ENCODE peak calls at places on chromosomes 2 and 18, in eight cellular contexts. One of them, this sample, is unnamed.

GRCh38 chr2:26299488-26300092 is 46.4 kb upstream of the SELENOI start:
- DNase-seq in amniotic stem cell: no peak
- DNase-seq in NCI-H748 treated with DMSO at 0.1 percent for 48 hours: no peak
- DNase-seq in lower leg skin: no peak
- DNase-seq in central memory CD8-positive, alpha-beta T cell: no peak
- DNase-seq in uterus: peak; percentile 37
- DNase-seq in ACHN: peak; percentile 70
- DNase-seq in SW 1271: no peak
- DNase-seq in this sample: peak; percentile 81

GRCh38 chr2:191311627-191312026 is 66.4 kb downstream of the MYO1B start:
- DNase-seq in amniotic stem cell: no peak
- DNase-seq in NCI-H748 treated with DMSO at 0.1 percent for 48 hours: no peak
- DNase-seq in lower leg skin: no peak
- DNase-seq in central memory CD8-positive, alpha-beta T cell: no peak
- DNase-seq in uterus: no peak
- DNase-seq in ACHN: peak; percentile 93
- DNase-seq in SW 1271: peak; percentile 57
- DNase-seq in this sample: no peak

GRCh38 chr2:46075848-46076247 is 221.4 kb upstream of the EPAS1 start:
- DNase-seq in amniotic stem cell: no peak
- DNase-seq in NCI-H748 treated with DMSO at 0.1 percent for 48 hours: no peak
- DNase-seq in lower leg skin: no peak
- DNase-seq in central memory CD8-positive, alpha-beta T cell: no peak
- DNase-seq in uterus: no peak
- DNase-seq in ACHN: peak; percentile 51
- DNase-seq in SW 1271: no peak
- DNase-seq in this sample: no peak

GRCh38 chr2:45912109-45912508 is 260.6 kb downstream of the PRKCE start:
- DNase-seq in amniotic stem cell: no peak
- DNase-seq in NCI-H748 treated with DMSO at 0.1 percent for 48 hours: no peak
- DNase-seq in lower leg skin: no peak
- DNase-seq in central memory CD8-positive, alpha-beta T cell: no peak
- DNase-seq in uterus: no peak
- DNase-seq in ACHN: no peak
- DNase-seq in SW 1271: no peak
- DNase-seq in this sample: no peak

GRCh38 chr2:131521961-131522781 is 5.5 kb upstream of the CCDC74A start:
- DNase-seq in amniotic stem cell: no peak
- DNase-seq in NCI-H748 treated with DMSO at 0.1 percent for 48 hours: no peak
- DNase-seq in lower leg skin: peak; percentile 82
- DNase-seq in central memory CD8-positive, alpha-beta T cell: no peak
- DNase-seq in uterus: no peak
- DNase-seq in ACHN: no peak
- DNase-seq in SW 1271: no peak
- DNase-seq in this sample: no peak

GRCh38 chr2:200765139-200765951 is 46.4 kb upstream of the BZW1 start:
- DNase-seq in amniotic stem cell: peak; percentile 66
- DNase-seq in NCI-H748 treated with DMSO at 0.1 percent for 48 hours: no peak
- DNase-seq in lower leg skin: no peak
- DNase-seq in central memory CD8-positive, alpha-beta T cell: no peak
- DNase-seq in uterus: no peak
- DNase-seq in ACHN: peak; percentile 93
- DNase-seq in SW 1271: peak; percentile 94
- DNase-seq in this sample: no peak

GRCh38 chr2:102284611-102285010 is 26.8 kb upstream of the IL1RL1 start:
- DNase-seq in amniotic stem cell: no peak
- DNase-seq in NCI-H748 treated with DMSO at 0.1 percent for 48 hours: no peak
- DNase-seq in lower leg skin: no peak
- DNase-seq in central memory CD8-positive, alpha-beta T cell: no peak
- DNase-seq in uterus: no peak
- DNase-seq in ACHN: no peak
- DNase-seq in SW 1271: no peak
- DNase-seq in this sample: no peak

GRCh38 chr2:204277226-204277625 is 268.0 kb upstream of the PARD3B start:
- DNase-seq in amniotic stem cell: no peak
- DNase-seq in NCI-H748 treated with DMSO at 0.1 percent for 48 hours: no peak
- DNase-seq in lower leg skin: no peak
- DNase-seq in central memory CD8-positive, alpha-beta T cell: no peak
- DNase-seq in uterus: no peak
- DNase-seq in ACHN: no peak
- DNase-seq in SW 1271: no peak
- DNase-seq in this sample: no peak

GRCh38 chr2:232628466-232629200 is 4.8 kb upstream of the EFHD1 start:
- DNase-seq in amniotic stem cell: no peak
- DNase-seq in NCI-H748 treated with DMSO at 0.1 percent for 48 hours: no peak
- DNase-seq in lower leg skin: no peak
- DNase-seq in central memory CD8-positive, alpha-beta T cell: no peak
- DNase-seq in uterus: peak; percentile 87
- DNase-seq in ACHN: no peak
- DNase-seq in SW 1271: no peak
- DNase-seq in this sample: no peak

GRCh38 chr2:143524001-143524608 is 394.9 kb downstream of the ARHGAP15 start:
- DNase-seq in amniotic stem cell: no peak
- DNase-seq in NCI-H748 treated with DMSO at 0.1 percent for 48 hours: no peak
- DNase-seq in lower leg skin: no peak
- DNase-seq in central memory CD8-positive, alpha-beta T cell: no peak
- DNase-seq in uterus: no peak
- DNase-seq in ACHN: no peak
- DNase-seq in SW 1271: no peak
- DNase-seq in this sample: no peak

GRCh38 chr18:25229080-25229479 is 122.9 kb downstream of the ZNF521 start:
- DNase-seq in amniotic stem cell: no peak
- DNase-seq in NCI-H748 treated with DMSO at 0.1 percent for 48 hours: peak; percentile 18
- DNase-seq in lower leg skin: no peak
- DNase-seq in central memory CD8-positive, alpha-beta T cell: no peak
- DNase-seq in uterus: no peak
- DNase-seq in ACHN: no peak
- DNase-seq in SW 1271: no peak
- DNase-seq in this sample: peak; percentile 32

GRCh38 chr2:81324046-81324445 is 1019.5 kb upstream of the LRRTM1 start:
- DNase-seq in amniotic stem cell: no peak
- DNase-seq in NCI-H748 treated with DMSO at 0.1 percent for 48 hours: no peak
- DNase-seq in lower leg skin: no peak
- DNase-seq in central memory CD8-positive, alpha-beta T cell: no peak
- DNase-seq in uterus: no peak
- DNase-seq in ACHN: peak; percentile 48
- DNase-seq in SW 1271: peak; percentile 31
- DNase-seq in this sample: no peak

GRCh38 chr2:112005391-112006075 is 49.5 kb upstream of the TMEM87B start:
- DNase-seq in amniotic stem cell: no peak
- DNase-seq in NCI-H748 treated with DMSO at 0.1 percent for 48 hours: no peak
- DNase-seq in lower leg skin: no peak
- DNase-seq in central memory CD8-positive, alpha-beta T cell: no peak
- DNase-seq in uterus: no peak
- DNase-seq in ACHN: no peak
- DNase-seq in SW 1271: no peak
- DNase-seq in this sample: no peak

GRCh38 chr2:174263989-174264388 is 15.7 kb upstream of the OLA1 start:
- DNase-seq in amniotic stem cell: no peak
- DNase-seq in NCI-H748 treated with DMSO at 0.1 percent for 48 hours: no peak
- DNase-seq in lower leg skin: no peak
- DNase-seq in central memory CD8-positive, alpha-beta T cell: no peak
- DNase-seq in uterus: no peak
- DNase-seq in ACHN: peak; percentile 80
- DNase-seq in SW 1271: peak; percentile 90
- DNase-seq in this sample: no peak

GRCh38 chr2:237458519-237458918 is 28.5 kb upstream of the MLPH start:
- DNase-seq in amniotic stem cell: no peak
- DNase-seq in NCI-H748 treated with DMSO at 0.1 percent for 48 hours: no peak
- DNase-seq in lower leg skin: no peak
- DNase-seq in central memory CD8-positive, alpha-beta T cell: no peak
- DNase-seq in uterus: no peak
- DNase-seq in ACHN: no peak
- DNase-seq in SW 1271: no peak
- DNase-seq in this sample: no peak

GRCh38 chr2:151973901-151974199 is 125.0 kb downstream of the CACNB4 start:
- DNase-seq in amniotic stem cell: no peak
- DNase-seq in NCI-H748 treated with DMSO at 0.1 percent for 48 hours: peak; percentile 21
- DNase-seq in lower leg skin: no peak
- DNase-seq in central memory CD8-positive, alpha-beta T cell: no peak
- DNase-seq in uterus: peak; percentile 27
- DNase-seq in ACHN: no peak
- DNase-seq in SW 1271: no peak
- DNase-seq in this sample: no peak

GRCh38 chr2:98704499-98705332 is 26.2 kb downstream of the MGAT4A start:
- DNase-seq in amniotic stem cell: no peak
- DNase-seq in NCI-H748 treated with DMSO at 0.1 percent for 48 hours: peak; percentile 47
- DNase-seq in lower leg skin: no peak
- DNase-seq in central memory CD8-positive, alpha-beta T cell: no peak
- DNase-seq in uterus: no peak
- DNase-seq in ACHN: no peak
- DNase-seq in SW 1271: no peak
- DNase-seq in this sample: no peak

GRCh38 chr2:103159018-103159417 is 397.2 kb downstream of the TMEM182 start:
- DNase-seq in amniotic stem cell: no peak
- DNase-seq in NCI-H748 treated with DMSO at 0.1 percent for 48 hours: no peak
- DNase-seq in lower leg skin: no peak
- DNase-seq in central memory CD8-positive, alpha-beta T cell: no peak
- DNase-seq in uterus: no peak
- DNase-seq in ACHN: no peak
- DNase-seq in SW 1271: no peak
- DNase-seq in this sample: no peak

GRCh38 chr2:152716805-152717241 is 438 bp downstream of the PRPF40A start:
- DNase-seq in amniotic stem cell: no peak
- DNase-seq in NCI-H748 treated with DMSO at 0.1 percent for 48 hours: peak; percentile 69
- DNase-seq in lower leg skin: no peak
- DNase-seq in central memory CD8-positive, alpha-beta T cell: peak; percentile 14
- DNase-seq in uterus: no peak
- DNase-seq in ACHN: peak; percentile 46
- DNase-seq in SW 1271: peak; percentile 72
- DNase-seq in this sample: peak; percentile 67

This sample was measured in GF-D8.